ENCODE peak calls at places on chromosomes 12 and 14, in seven cellular contexts. S, G, U, W, E, K and L are unnamed samples.

GRCh38 chr12:53300187-53300586 is 692 bp downstream of the MYG1 start:
- DNase-seq in W (no peak), K (no peak), E (no peak), G (no peak), U (no peak), S (no peak), L (no peak)

GRCh38 chr12:58847876-58848600 is 72.3 kb downstream of the LRIG3 start:
- DNase-seq in G (no peak), U (no peak), K (no peak), E (no peak), S (no peak), W (no peak), L (no peak)

GRCh38 chr12:88633312-88633711 is 53.0 kb upstream of the KITLG start:
- DNase-seq in E (no peak), U (no peak), G (no peak), W (no peak), S (no peak), K (no peak), L (no peak)

GRCh38 chr12:74598819-74599218 is 61.2 kb downstream of the ATXN7L3B start:
- DNase-seq in G (no peak), S (no peak), W (no peak), U (no peak), E (no peak), K (no peak), L (no peak)

GRCh38 chr12:32072102-32072501 is 34.5 kb upstream of the BICD1 start:
- DNase-seq in W (no peak), U (no peak), E (no peak), S (no peak), G (no peak), K (no peak), L (no peak)

GRCh38 chr12:93231938-93232337 is 145.8 kb upstream of the NUDT4 start:
- DNase-seq in K (no peak), S (no peak), G (no peak), U (no peak), E (no peak), W (no peak), L (no peak)

GRCh38 chr12:1932264-1932777 is 13.9 kb upstream of the CACNA2D4 start:
- DNase-seq in U (no peak), G (no peak), E (peak), W (no peak), K (peak), S (peak), L (no peak)

GRCh38 chr12:67705394-67706370 is 57.1 kb downstream of the DYRK2 start:
- DNase-seq in G (no peak), K (no peak), E (no peak), S (no peak), W (no peak), U (no peak), L (no peak)

GRCh38 chr14:62957562-62957961 is 87.7 kb downstream of the KCNH5 start:
- DNase-seq in S (no peak), K (no peak), U (no peak), E (no peak), W (no peak), G (no peak), L (no peak)

GRCh38 chr12:33180921-33181320 is 258.7 kb downstream of the SYT10 start:
- DNase-seq in G (no peak), S (no peak), E (no peak), U (peak), W (no peak), K (no peak), L (no peak)

GRCh38 chr14:99129211-99129696 is 142.7 kb downstream of the BCL11B start:
- DNase-seq in S (no peak), U (no peak), K (no peak), E (no peak), G (no peak), W (no peak), L (no peak)

GRCh38 chr12:124398578-124399227 is 103.8 kb downstream of the RFLNA start:
- DNase-seq in S (peak), E (no peak), U (no peak), W (no peak), K (peak), G (no peak), L (no peak)

GRCh38 chr12:63151898-63152700 is 1.1 kb upstream of the AVPR1A start:
- DNase-seq in S (peak), W (peak), U (peak), E (no peak), G (no peak), K (no peak), L (peak)

GRCh38 chr12:111664510-111664909 is 21.2 kb downstream of the BRAP start:
- DNase-seq in S (no peak), U (no peak), K (no peak), E (no peak), W (no peak), G (no peak), L (no peak)

GRCh38 chr14:32473476-32473875 is 144.4 kb downstream of the AKAP6 start:
- DNase-seq in E (peak), S (peak), K (peak), U (peak), W (no peak), G (no peak), L (no peak)

GRCh38 chr12:54259194-54260011 is 20.5 kb downstream of the CBX5 start:
- DNase-seq in G (no peak), W (peak), S (peak), E (peak), K (peak), U (no peak), L (peak)

GRCh38 chr14:91755560-91755959 is 23.7 kb upstream of the CATSPERB start:
- DNase-seq in E (peak), K (no peak), W (peak), S (no peak), G (no peak), U (peak), L (no peak)

GRCh38 chr14:76717508-76717907 is 43.8 kb upstream of the VASH1 start:
- DNase-seq in W (no peak), U (no peak), G (no peak), E (no peak), S (no peak), K (no peak), L (no peak)

GRCh38 chr14:101030586-101030985 is 127.1 kb upstream of the RTL1 start:
- DNase-seq in W (no peak), U (no peak), G (no peak), S (no peak), K (peak), E (no peak), L (no peak)

GRCh38 chr14:50399251-50400032 is 2.8 kb upstream of the CDKL1 start:
- DNase-seq in S (peak), E (peak), W (peak), U (no peak), G (peak), K (no peak), L (no peak)

GRCh38 chr12:47079894-47080724 is at the start of gene AMIGO2:
- DNase-seq in G (no peak), E (peak), K (peak), W (no peak), U (no peak), S (peak), L (no peak)

GRCh38 chr14:50083467-50084337 is 32.7 kb downstream of the VCPKMT start:
- DNase-seq in K (no peak), U (no peak), E (no peak), S (no peak), W (no peak), G (no peak), L (no peak)

GRCh38 chr14:34199585-34199984 is 248.7 kb upstream of the EGLN3 start:
- DNase-seq in U (no peak), E (no peak), S (no peak), K (no peak), G (no peak), W (no peak), L (no peak)

GRCh38 chr14:99727096-99727870 is 43.2 kb downstream of the CYP46A1 start:
- DNase-seq in E (no peak), W (no peak), G (no peak), U (no peak), K (peak), S (no peak), L (no peak)

GRCh38 chr14:55458800-55459577 is 18.6 kb upstream of the TBPL2 start:
- DNase-seq in E (no peak), S (no peak), K (no peak), U (no peak), W (no peak), G (no peak), L (peak)

GRCh38 chr14:21734457-21735074 is 60.9 kb upstream of the OR4E1 start:
- DNase-seq in G (peak), K (no peak), S (no peak), E (peak), U (peak), W (peak), L (peak)

GRCh38 chr14:70873627-70874026 is 33.6 kb upstream of the PCNX1 start:
- DNase-seq in G (no peak), U (peak), K (no peak), E (no peak), S (no peak), W (no peak), L (no peak)

GRCh38 chr12:6899837-6900519 is 4.6 kb upstream of the LRRC23 start:
- DNase-seq in U (peak), S (peak), K (peak), W (no peak), E (no peak), G (peak), L (no peak)

GRCh38 chr14:36662543-36663403 is 1.1 kb downstream of the PAX9 start:
- DNase-seq in E (peak), K (no peak), S (no peak), G (no peak), W (no peak), U (no peak), L (no peak)

GRCh38 chr12:20946732-20947131 is 136.2 kb downstream of the SLCO1B3 start:
- DNase-seq in G (no peak), E (no peak), U (peak), S (no peak), W (peak), K (no peak), L (no peak)

GRCh38 chr14:76304536-76305473 is 71.1 kb upstream of the ESRRB start:
- DNase-seq in W (no peak), U (no peak), G (no peak), S (no peak), E (no peak), K (no peak), L (no peak)

GRCh38 chr12:128737292-128737966 is 86.3 kb downstream of the SLC15A4 start:
- DNase-seq in S (no peak), G (no peak), K (no peak), E (no peak), U (no peak), W (no peak), L (no peak)

GRCh38 chr12:16560273-16560672 is 45.7 kb downstream of the LMO3 start:
- DNase-seq in K (no peak), G (no peak), W (no peak), U (no peak), E (no peak), S (no peak), L (no peak)

GRCh38 chr12:50061946-50062725 is 4.7 kb downstream of the ASIC1 start:
- DNase-seq in S (no peak), G (no peak), U (no peak), W (no peak), K (no peak), E (no peak), L (no peak)

GRCh38 chr12:62983594-62983993 is 48.6 kb upstream of the PPM1H start:
- DNase-seq in E (no peak), K (no peak), W (peak), S (no peak), G (no peak), U (peak), L (no peak)

GRCh38 chr14:99181246-99181645 is 90.8 kb downstream of the BCL11B start:
- DNase-seq in W (no peak), S (no peak), U (no peak), G (no peak), E (no peak), K (no peak), L (no peak)

GRCh38 chr12:77232045-77232444 is 166.7 kb upstream of the E2F7 start:
- DNase-seq in S (no peak), W (no peak), K (no peak), U (no peak), E (no peak), G (no peak), L (no peak)

GRCh38 chr14:76352639-76353281 is 23.2 kb upstream of the ESRRB start:
- DNase-seq in U (peak), K (no peak), G (peak), E (peak), W (no peak), S (peak), L (peak)

GRCh38 chr12:71636704-71637115 is 26.9 kb downstream of the ZFC3H1 start:
- DNase-seq in E (peak), K (no peak), W (peak), S (no peak), U (peak), G (peak), L (peak)

GRCh38 chr12:124946440-124946793 is 32.0 kb upstream of the UBC start:
- DNase-seq in S (no peak), W (no peak), G (no peak), U (no peak), E (no peak), K (no peak), L (no peak)

GRCh38 chr12:56688846-56689113 is 696 bp upstream of the PTGES3 start:
- DNase-seq in W (no peak), E (no peak), U (no peak), S (no peak), G (no peak), K (no peak), L (peak)

GRCh38 chr12:56684745-56685369 is 3.2 kb downstream of the PTGES3 start:
- DNase-seq in G (no peak), S (no peak), W (no peak), U (no peak), K (peak), E (no peak), L (no peak)

GRCh38 chr12:56688129-56688845 is at the start of gene PTGES3:
- DNase-seq in G (peak), S (peak), W (peak), K (peak), U (peak), E (peak), L (peak)

GRCh38 chr12:56682323-56682722 is 5.8 kb downstream of the PTGES3 start:
- DNase-seq in S (no peak), W (no peak), E (no peak), G (no peak), U (no peak), K (no peak), L (no peak)

GRCh38 chr12:56687225-56688128 is 607 bp downstream of the PTGES3 start:
- DNase-seq in E (peak), S (peak), U (no peak), W (no peak), G (peak), K (peak), L (no peak)
- TF ChIP-seq POLR2AphosphoS5 in E (no peak), S (no peak), U (no peak), W (no peak), G (peak), K (no peak), L (peak)

DNA sequence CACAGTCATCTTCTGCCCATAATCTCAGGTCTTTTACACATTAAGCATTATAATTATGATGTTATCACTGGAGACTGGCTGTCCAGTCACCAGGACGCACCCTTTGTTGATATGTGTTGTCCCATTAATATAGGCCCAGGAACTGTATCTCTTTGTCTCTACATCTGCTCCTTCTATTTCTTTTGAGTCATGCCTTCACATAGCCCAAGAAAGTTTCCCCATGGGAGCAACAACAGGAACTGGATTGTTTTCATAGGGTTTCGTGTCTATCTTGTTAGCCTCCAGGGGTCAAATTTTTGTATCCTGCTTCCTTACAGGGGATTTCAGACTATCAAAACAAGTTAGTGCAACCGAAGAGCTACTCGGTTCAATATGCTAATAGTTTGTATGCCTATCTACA is 99.6 kb upstream of the DIO2 start:
- DNase-seq in S (no peak), W (no peak), U (no peak), G (no peak), E (no peak), K (no peak), L (no peak)
- TF ChIP-seq POLR2AphosphoS5 in S (no peak), W (no peak), U (no peak), G (no peak), E (no peak), K (no peak), L (no peak)

GRCh38 chr12:14416658-14417057 is 51.2 kb downstream of the ATF7IP start:
- DNase-seq in E (no peak), W (no peak), U (peak), K (no peak), G (no peak), S (no peak), L (no peak)

GRCh38 chr12:14422516-14423230 is 57.2 kb downstream of the ATF7IP start:
- DNase-seq in K (no peak), U (no peak), S (no peak), W (no peak), E (no peak), G (no peak), L (no peak)

GRCh38 chr12:14418526-14418925 is 53.0 kb downstream of the ATF7IP start:
- DNase-seq in E (no peak), W (no peak), S (no peak), G (no peak), K (no peak), U (no peak), L (no peak)

GRCh38 chr12:14417717-14418116 is 52.2 kb downstream of the ATF7IP start:
- DNase-seq in G (peak), E (no peak), K (no peak), U (peak), W (no peak), S (peak), L (peak)
- TF ChIP-seq POLR2AphosphoS5 in G (no peak), E (no peak), K (no peak), U (no peak), W (no peak), S (no peak), L (no peak)

GRCh38 chr14:81432171-81432570 is 32.0 kb upstream of the STON2 start:
- DNase-seq in W (no peak), K (no peak), E (no peak), U (no peak), S (no peak), G (no peak), L (no peak)

GRCh38 chr14:81435048-81435577 is 35.0 kb upstream of the STON2 start:
- DNase-seq in W (no peak), E (no peak), S (no peak), G (no peak), K (no peak), U (no peak), L (no peak)

GRCh38 chr14:81433378-81433777 is 33.3 kb upstream of the STON2 start:
- DNase-seq in S (no peak), E (no peak), W (no peak), K (no peak), G (no peak), U (no peak), L (no peak)

GRCh38 chr14:81435578-81436295 is 35.6 kb upstream of the STON2 start:
- DNase-seq in E (no peak), U (peak), K (peak), S (peak), W (no peak), G (no peak), L (peak)

GRCh38 chr14:81434230-81434629 is 34.1 kb upstream of the STON2 start:
- DNase-seq in K (no peak), W (no peak), G (no peak), S (no peak), E (no peak), U (no peak), L (no peak)
- TF ChIP-seq POLR2AphosphoS5 in K (no peak), W (no peak), G (no peak), S (no peak), E (no peak), U (no peak), L (no peak)

GRCh38 chr12:12611512-12612306 is at the start of gene CREBL2:
- DNase-seq in S (peak), W (peak), E (peak), K (peak), G (peak), U (peak), L (peak)
- TF ChIP-seq POLR2AphosphoS5 in S (peak), W (peak), E (peak), K (peak), G (peak), U (peak), L (peak)

GRCh38 chr12:24600996-24601395 is 347.9 kb downstream of the BCAT1 start:
- DNase-seq in G (no peak), E (no peak), W (no peak), U (no peak), K (no peak), S (no peak), L (no peak)
- TF ChIP-seq POLR2AphosphoS5 in G (no peak), E (no peak), W (no peak), U (no peak), K (no peak), S (no peak), L (no peak)